ENCODE peak calls at places on chromosomes 2 and 18, in nine cellular contexts. T, J, F, Y, H, N, E, Z and A are unnamed samples.

GRCh38 chr2:112606567-112606966 is 22.2 kb downstream of the CHCHD5 start:
- DNase-seq in Y (no peak), T (no peak), Z (peak; percentile 24), F (no peak), J (no peak), N (no peak), H (peak; percentile 73), E (no peak), A (no peak)

GRCh38 chr2:209663149-209663548 is 108.5 kb upstream of the UNC80 start:
- DNase-seq in F (no peak), N (no peak), E (no peak), T (no peak), Z (no peak), H (peak; percentile 51), Y (no peak), J (peak; percentile 45), A (no peak)

GRCh38 chr18:76524477-76524876 is 29.4 kb upstream of the ZNF516 start:
- DNase-seq in J (no peak), Z (no peak), F (no peak), H (no peak), Y (no peak), N (no peak), T (no peak), E (no peak), A (no peak)

GRCh38 chr2:188181439-188181838 is 110.2 kb upstream of the GULP1 start:
- DNase-seq in Y (peak; percentile 62), H (no peak), J (no peak), N (peak; percentile 53), T (no peak), E (no peak), Z (no peak), F (no peak), A (no peak)

GRCh38 chr2:66508358-66509071 is 73.6 kb downstream of the MEIS1 start:
- DNase-seq in H (peak; percentile 46), J (no peak), T (no peak), E (no peak), N (no peak), Y (peak; percentile 55), F (no peak), Z (no peak), A (no peak)

GRCh38 chr2:72892506-72893173 is 5.4 kb downstream of the SPR start:
- DNase-seq in J (peak; percentile 59), F (peak; percentile 73), T (peak; percentile 78), E (peak; percentile 39), H (peak; percentile 77), N (peak; percentile 41), Z (peak; percentile 88), Y (peak; percentile 87), A (no peak)

GRCh38 chr2:134011936-134012586 is 241.8 kb upstream of the MGAT5 start:
- DNase-seq in F (no peak), H (peak; percentile 1), Y (peak; percentile 26), J (no peak), Z (no peak), E (no peak), N (no peak), T (no peak), A (no peak)

GRCh38 chr2:166127217-166128155 is at the start of gene SCN1A:
- DNase-seq in H (peak; percentile 70), Y (peak; percentile 67), E (no peak), F (no peak), T (no peak), N (peak; percentile 9), Z (no peak), J (peak; percentile 51), A (no peak)

GRCh38 chr2:70385966-70386595 is 84.2 kb upstream of the FAM136A start:
- DNase-seq in H (no peak), N (no peak), E (no peak), T (no peak), F (no peak), Z (no peak), J (peak; percentile 52), Y (peak; percentile 85), A (no peak)

GRCh38 chr2:72837171-72837570 is 11.3 kb upstream of the EXOC6B start:
- DNase-seq in E (no peak), N (no peak), Y (no peak), H (peak; percentile 31), T (no peak), F (no peak), J (peak; percentile 47), Z (no peak), A (no peak)

GRCh38 chr2:112885503-112885897 is 25.5 kb upstream of the IL37 start:
- DNase-seq in H (no peak), J (no peak), Z (no peak), F (no peak), T (no peak), N (peak; percentile 71), E (no peak), Y (no peak), A (no peak)

GRCh38 chr2:75317316-75317715 is 118.0 kb upstream of the TACR1 start:
- DNase-seq in N (no peak), J (no peak), Y (no peak), F (no peak), H (no peak), Z (no peak), T (no peak), E (no peak), A (no peak)

GRCh38 chr2:109216332-109216731 is 87.3 kb downstream of the SH3RF3 start:
- DNase-seq in Z (no peak), Y (peak; percentile 72), T (no peak), E (no peak), N (no peak), H (no peak), J (no peak), F (no peak), A (no peak)

GRCh38 chr2:37664190-37664751 is 7.2 kb downstream of the CDC42EP3 start:
- DNase-seq in F (no peak), E (no peak), Z (no peak), Y (no peak), N (no peak), J (no peak), T (no peak), H (no peak), A (no peak)

GRCh38 chr2:107804608-107805498 is 21.8 kb upstream of the RGPD4 start:
- DNase-seq in E (no peak), T (no peak), Z (no peak), H (no peak), J (peak; percentile 14), Y (no peak), N (no peak), F (no peak), A (no peak)

GRCh38 chr18:70659026-70659726 is 370.3 kb downstream of the SOCS6 start:
- DNase-seq in N (no peak), Z (no peak), F (no peak), E (peak; percentile 45), Y (no peak), J (no peak), H (no peak), T (no peak), A (no peak)

GRCh38 chr2:153287109-153287801 is 191.3 kb downstream of the RPRM start:
- DNase-seq in H (no peak), J (no peak), Z (no peak), E (no peak), N (no peak), T (no peak), Y (peak; percentile 93), F (peak; percentile 75), A (no peak)
- TF ChIP-seq CTCF in H (no peak), J (no peak), Z (no peak), E (no peak), N (no peak), T (no peak), Y (peak; percentile 91), F (peak; percentile 58), A (no peak)

GRCh38 chr2:223601932-223602676 is at the start of gene SCG2:
- DNase-seq in Y (peak; percentile 90), J (peak; percentile 63), E (no peak), N (peak; percentile 64), H (peak; percentile 97), F (peak; percentile 80), T (peak; percentile 83), Z (peak; percentile 77), A (no peak)
- TF ChIP-seq CTCF in Y (peak; percentile 49), J (no peak), E (no peak), N (no peak), H (peak; percentile 16), F (no peak), T (peak; percentile 34), Z (no peak), A (no peak)

DNA sequence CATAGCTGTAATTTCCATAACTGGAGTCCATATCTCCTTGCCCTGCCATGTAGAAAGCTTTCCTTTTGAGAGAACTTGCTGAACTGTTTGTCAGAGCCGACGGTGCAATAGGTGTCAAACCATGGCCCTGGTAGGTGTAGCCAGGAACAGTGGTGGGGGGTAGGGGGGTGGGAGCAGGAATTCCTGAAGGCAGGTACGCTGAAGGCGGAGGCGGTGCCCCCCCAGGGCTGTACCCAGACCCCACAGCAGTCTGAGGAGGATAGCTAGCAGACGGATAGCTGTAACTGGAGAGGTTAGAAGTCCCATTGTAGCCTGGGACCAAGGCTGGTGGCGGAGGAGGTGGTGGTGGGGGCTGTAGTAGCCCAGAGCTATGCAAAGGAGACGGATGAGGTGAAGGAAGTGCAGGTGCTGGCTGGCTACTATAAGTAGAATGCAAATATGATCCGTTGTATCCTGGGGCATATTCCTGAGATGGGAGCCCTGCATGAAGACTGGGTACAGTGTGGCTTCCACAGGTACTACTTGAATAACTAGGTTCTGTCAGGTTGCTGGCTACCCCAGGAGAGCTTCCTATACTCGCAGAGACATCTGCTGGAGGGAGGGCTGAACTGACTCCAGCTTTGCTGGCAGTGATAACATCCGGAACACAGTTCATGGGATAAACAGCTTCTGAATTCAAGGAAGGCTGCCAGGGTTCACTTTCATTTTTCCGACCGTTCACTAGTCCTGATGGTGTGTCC is 124.8 kb downstream of the FIGN start:
- DNase-seq in F (no peak), N (no peak), T (no peak), H (no peak), Y (peak; percentile 75), E (no peak), J (no peak), Z (no peak), A (no peak)
- TF ChIP-seq CTCF in F (no peak), N (peak; percentile 17), T (no peak), H (no peak), Y (peak; percentile 69), E (no peak), J (peak; percentile 21), Z (peak; percentile 30), A (no peak)

DNA sequence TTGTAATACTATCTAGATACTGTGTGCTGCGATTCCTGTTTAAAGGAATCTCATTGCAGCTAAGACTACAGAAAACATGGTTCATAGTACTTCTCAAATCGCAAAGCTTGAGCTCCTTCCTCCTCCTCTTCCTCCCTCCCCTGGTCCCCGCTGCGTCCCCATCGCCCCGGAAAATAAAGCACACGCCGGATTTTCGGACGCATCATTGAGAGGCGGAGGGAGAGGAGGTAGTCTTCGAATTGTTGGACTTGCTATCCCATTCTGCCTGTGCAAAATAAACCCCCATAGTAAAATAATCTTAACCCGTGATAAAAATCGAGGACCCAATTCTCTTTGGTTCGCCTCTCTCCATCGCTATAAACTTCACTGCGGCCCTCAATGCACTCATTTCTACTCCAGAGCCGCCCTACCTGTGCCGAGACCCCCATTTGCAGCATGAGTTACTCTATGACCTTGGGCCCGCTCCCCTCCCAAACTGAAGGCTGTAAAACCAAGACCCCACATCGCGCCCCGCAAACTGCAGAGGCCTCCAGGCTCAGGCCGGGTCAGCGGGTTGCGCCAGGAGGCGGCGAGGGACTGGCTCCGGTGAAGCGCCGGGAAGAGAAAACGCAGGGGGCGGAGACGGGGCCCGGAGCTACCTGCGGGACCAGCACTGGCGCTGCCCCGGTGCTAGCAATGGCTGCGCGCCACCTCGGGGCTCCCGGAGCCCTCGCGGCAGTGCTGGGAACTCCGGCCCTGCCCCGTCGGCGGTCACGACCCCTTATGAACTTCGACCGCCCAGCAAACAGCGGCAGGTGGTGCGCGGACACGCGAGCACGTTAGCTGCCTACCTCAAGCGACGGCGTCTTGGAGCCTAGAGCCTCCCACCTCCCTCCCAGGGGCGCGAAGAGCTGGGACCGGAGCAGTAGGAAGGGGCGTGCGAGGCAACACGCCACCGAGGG is 649 bp downstream of the ESCO1 start:
- DNase-seq in T (peak; percentile 75), J (no peak), N (no peak), Z (peak; percentile 95), H (no peak), Y (peak; percentile 90), F (peak; percentile 72), E (no peak), A (no peak)
- TF ChIP-seq CTCF in T (peak; percentile 9), J (no peak), N (no peak), Z (no peak), H (no peak), Y (peak; percentile 57), F (no peak), E (no peak), A (no peak)